ENCODE peak calls at places on chromosomes 16 and 17, in four cellular contexts. K is epithelial cell of proximal tubule, H is HFFc6, Z is OCI-LY7. O is an unnamed sample.

GRCh38 chr17:66662496-66662895 is 172.4 kb upstream of the CACNG5 start:
- DNase-seq in Z (no peak), K (no peak), H (no peak), O (no peak)

GRCh38 chr16:81318711-81319110 is 3.9 kb downstream of the GAN start:
- DNase-seq in Z (no peak), K (no peak), H (no peak), O (no peak)

GRCh38 chr17:57874434-57875108 is 24.7 kb upstream of the MRPS23 start:
- DNase-seq in H (peak), Z (no peak), K (no peak), O (no peak)

GRCh38 chr16:82603784-82604411 is 22.9 kb upstream of the CDH13 start:
- DNase-seq in K (peak), H (peak), Z (peak), O (no peak)

GRCh38 chr17:73292031-73292531 is 19.7 kb downstream of the CDC42EP4 start:
- DNase-seq in Z (no peak), H (peak), K (peak), O (no peak)

GRCh38 chr17:7834554-7834890 is 505 bp downstream of the KDM6B start:
- DNase-seq in H (no peak), Z (no peak), K (no peak), O (no peak)

GRCh38 chr17:29066053-29066452 is 23.1 kb downstream of the PIPOX start:
- DNase-seq in Z (no peak), H (no peak), K (no peak), O (no peak)

GRCh38 chr17:45790296-45790922 is 6.3 kb downstream of the CRHR1 start:
- DNase-seq in H (no peak), Z (no peak), K (no peak), O (no peak)

GRCh38 chr17:81910840-81911276 is 341 bp downstream of the PCYT2 start:
- DNase-seq in Z (no peak), H (no peak), K (no peak), O (no peak)

GRCh38 chr16:88633684-88634140 is 4.7 kb upstream of the IL17C start:
- DNase-seq in K (no peak), H (no peak), Z (peak), O (peak)

GRCh38 chr16:84110527-84110926 is 6.2 kb downstream of the MBTPS1 start:
- DNase-seq in Z (no peak), K (no peak), H (no peak), O (no peak)

GRCh38 chr16:12081048-12081404 is 104.5 kb downstream of the SNX29 start:
- DNase-seq in H (no peak), K (no peak), Z (no peak), O (no peak)

GRCh38 chr16:75494696-75495601 is at the start of gene CHST6:
- DNase-seq in K (no peak), Z (no peak), H (no peak), O (peak)

GRCh38 chr16:67082100-67082499 is 27.6 kb upstream of the PHAF1 start:
- DNase-seq in Z (no peak), K (no peak), H (no peak), O (no peak)

GRCh38 chr16:75197522-75198134 is 9.3 kb downstream of the CTRB2 start:
- DNase-seq in K (no peak), Z (no peak), H (no peak), O (no peak)

GRCh38 chr16:85205747-85206471 is 93.6 kb upstream of the CIBAR2 start:
- DNase-seq in Z (no peak), H (no peak), K (no peak), O (no peak)

GRCh38 chr16:57801098-57801855 is 1.0 kb downstream of the KIFC3 start:
- DNase-seq in Z (no peak), K (no peak), H (peak), O (no peak)

GRCh38 chr17:63150994-63151464 is 185.0 kb downstream of the TANC2 start:
- DNase-seq in K (no peak), Z (no peak), H (peak), O (no peak)

GRCh38 chr16:1950559-1950958 is 3.9 kb downstream of the RPL3L start:
- DNase-seq in H (no peak), K (no peak), Z (no peak), O (no peak)

GRCh38 chr17:6374271-6374691 is 60.6 kb downstream of the AIPL1 start:
- DNase-seq in Z (no peak), H (no peak), K (no peak), O (no peak)

GRCh38 chr16:27639588-27640276 is 89.8 kb downstream of the KATNIP start:
- DNase-seq in H (peak), Z (peak), K (no peak), O (peak)

GRCh38 chr16:3074860-3075545 is 9.6 kb downstream of the IL32 start:
- DNase-seq in H (no peak), Z (peak), K (no peak), O (peak)

GRCh38 chr16:31043898-31044481 is 10.6 kb downstream of the STX4 start:
- DNase-seq in H (no peak), Z (no peak), K (no peak), O (no peak)

GRCh38 chr16:88854306-88855111 is 2.2 kb downstream of the GALNS start:
- DNase-seq in K (no peak), H (no peak), Z (peak), O (peak)

GRCh38 chr16:85130707-85131028 is 18.4 kb upstream of the CIBAR2 start:
- DNase-seq in H (no peak), Z (no peak), K (no peak), O (no peak)

GRCh38 chr17:49987681-49988441 is 7.2 kb downstream of the DLX3 start:
- DNase-seq in K (no peak), H (peak), Z (no peak), O (no peak)

GRCh38 chr16:29805232-29806095 is 865 bp upstream of the MAZ start:
- DNase-seq in Z (peak), K (no peak), H (peak), O (peak)

GRCh38 chr16:84836967-84837366 is 17.2 kb downstream of the CRISPLD2 start:
- DNase-seq in Z (no peak), K (no peak), H (no peak), O (no peak)

GRCh38 chr17:15882058-15882720 is 62.7 kb upstream of the ADORA2B start:
- DNase-seq in H (no peak), K (no peak), Z (no peak), O (no peak)
- TF ChIP-seq CTCF in H (peak), K (peak), Z (no peak), O (no peak)

DNA sequence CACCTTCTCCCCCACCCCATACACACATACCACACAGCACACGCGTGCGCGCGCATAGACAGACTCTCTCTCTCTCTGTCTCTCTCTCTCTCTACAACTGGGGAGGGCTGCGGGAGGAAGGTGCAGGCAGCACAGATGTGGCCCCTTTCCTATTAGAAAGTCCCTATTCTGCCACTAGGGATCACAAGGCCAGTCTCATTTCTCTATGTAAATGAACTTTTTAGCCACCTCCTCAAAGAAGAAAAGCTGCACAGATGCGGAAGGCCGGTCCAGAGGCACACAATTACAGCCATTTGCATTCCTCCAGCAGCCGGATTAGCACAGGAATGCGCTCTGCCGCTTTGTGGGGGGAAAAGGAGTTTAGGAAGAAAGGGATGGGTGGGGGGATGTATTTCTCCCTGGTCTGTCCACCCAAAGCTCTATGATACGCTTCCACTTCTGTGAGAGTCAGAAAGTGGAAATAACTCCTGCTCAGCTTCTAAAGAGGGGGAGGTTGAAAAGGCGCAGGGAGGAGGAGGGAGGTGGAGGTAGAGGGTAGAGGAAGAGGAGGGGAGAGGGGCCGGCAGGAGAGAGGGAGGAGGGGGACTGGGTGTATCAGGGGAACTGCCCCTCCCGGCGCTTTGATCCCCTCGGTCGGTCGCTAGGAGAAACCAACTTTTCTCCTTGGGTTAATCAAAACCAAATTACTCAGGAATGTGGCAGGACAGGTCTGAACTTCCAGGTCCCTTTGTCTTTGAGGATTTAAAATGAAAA is 11.7 kb downstream of the ZFHX3 start:
- DNase-seq in Z (no peak), H (no peak), K (no peak), O (peak)
- TF ChIP-seq CTCF in Z (no peak), H (no peak), K (no peak), O (no peak)

DNA sequence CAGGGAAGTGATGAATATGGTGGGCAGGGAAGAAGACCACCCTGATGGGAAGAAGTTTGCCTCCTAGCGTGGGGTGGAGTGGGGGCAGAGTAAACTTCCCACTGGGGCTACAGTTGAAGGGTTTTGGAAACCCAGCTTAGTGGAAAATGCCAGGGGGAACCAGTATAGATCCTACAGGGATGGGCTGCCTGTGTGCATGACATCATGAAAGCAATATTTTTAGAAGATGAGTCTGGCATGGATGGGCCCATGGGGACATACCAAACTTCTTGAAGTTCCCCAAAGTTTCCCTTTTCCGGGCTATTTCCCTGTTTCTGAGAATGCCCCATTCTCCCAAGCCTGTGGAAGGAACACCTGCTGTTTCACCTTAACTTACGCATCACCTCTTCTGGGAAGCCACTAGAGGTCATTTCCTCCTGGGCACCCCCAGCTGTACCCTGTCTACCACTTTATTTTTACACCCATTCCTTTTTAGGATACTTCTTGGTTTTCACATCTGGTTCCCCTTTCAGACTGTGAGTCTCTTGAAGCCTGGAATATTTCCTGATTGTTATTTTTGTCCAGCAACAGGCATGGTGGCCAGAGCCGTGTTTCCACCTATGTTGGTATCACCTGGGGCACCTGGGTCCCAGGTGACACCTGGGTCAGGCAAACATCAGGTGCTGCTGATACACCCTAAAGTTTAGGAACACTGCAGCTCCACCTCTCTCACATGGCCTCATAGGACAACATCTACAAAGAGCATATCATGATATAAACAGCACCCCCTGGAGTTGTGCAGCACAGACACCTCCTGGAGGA is 9.8 kb downstream of the SOCS3 start:
- DNase-seq in H (no peak), Z (no peak), K (no peak), O (no peak)
- TF ChIP-seq CTCF in H (peak), Z (peak), K (peak), O (no peak)

DNA sequence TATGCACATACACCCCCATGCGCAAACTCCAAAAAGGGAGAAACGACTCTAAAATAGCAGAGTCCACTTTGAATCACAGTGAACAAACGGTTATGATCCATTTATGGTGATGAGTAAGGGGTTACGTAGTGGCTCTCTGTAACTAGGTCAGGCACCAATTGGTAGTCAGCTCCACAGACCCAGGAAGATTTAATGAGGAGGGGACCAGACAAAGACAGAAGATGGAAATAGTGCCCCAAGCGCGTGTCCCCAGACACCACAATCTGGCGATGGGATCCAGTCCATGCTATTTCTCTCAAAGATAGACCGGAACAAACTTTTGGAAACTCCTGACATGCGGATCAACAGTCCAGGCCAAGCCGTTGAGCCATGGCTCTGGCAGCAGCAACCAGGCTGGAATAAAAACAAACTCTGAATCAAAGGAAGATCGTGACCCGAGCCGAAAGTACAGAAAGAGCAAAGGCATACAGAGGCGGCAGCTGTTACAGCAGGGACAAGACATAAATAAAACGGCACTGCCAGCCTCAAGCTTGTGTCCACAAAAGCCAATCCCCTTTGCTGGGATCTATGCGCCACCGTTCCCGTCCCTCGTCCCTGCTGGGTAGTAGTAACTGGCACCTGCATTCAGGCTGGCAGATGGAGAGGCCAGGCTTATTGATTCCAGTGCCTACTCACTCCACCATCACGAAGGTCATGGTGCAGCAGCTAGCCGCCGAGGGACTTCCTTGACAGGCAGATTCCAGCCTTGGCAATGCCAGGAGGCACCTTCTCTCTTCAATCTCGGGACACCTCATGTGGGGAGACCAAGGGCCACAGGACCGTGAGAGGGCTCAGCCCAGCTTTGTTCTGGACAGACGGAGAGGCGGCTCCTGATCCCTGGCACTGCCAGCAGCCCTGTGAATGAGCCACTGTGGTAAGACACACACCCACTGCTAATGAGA is 50.2 kb downstream of the CDH11 start:
- DNase-seq in H (peak), K (no peak), Z (no peak), O (no peak)
- TF ChIP-seq CTCF in H (no peak), K (no peak), Z (no peak), O (no peak)

GRCh38 chr17:44071772-44072171 is 1.2 kb downstream of the G6PC3 start:
- DNase-seq in K (no peak), H (no peak), Z (no peak), O (no peak)

GRCh38 chr17:44071198-44071520 is 624 bp downstream of the G6PC3 start:
- DNase-seq in Z (no peak), H (no peak), K (no peak), O (no peak)

GRCh38 chr17:44067547-44067945 is 1.1 kb upstream of the LSM12 start:
- DNase-seq in K (no peak), Z (no peak), H (no peak), O (no peak)

GRCh38 chr17:44069974-44070454 is 521 bp upstream of the G6PC3 start:
- DNase-seq in Z (peak), H (peak), K (no peak), O (no peak)

DNA sequence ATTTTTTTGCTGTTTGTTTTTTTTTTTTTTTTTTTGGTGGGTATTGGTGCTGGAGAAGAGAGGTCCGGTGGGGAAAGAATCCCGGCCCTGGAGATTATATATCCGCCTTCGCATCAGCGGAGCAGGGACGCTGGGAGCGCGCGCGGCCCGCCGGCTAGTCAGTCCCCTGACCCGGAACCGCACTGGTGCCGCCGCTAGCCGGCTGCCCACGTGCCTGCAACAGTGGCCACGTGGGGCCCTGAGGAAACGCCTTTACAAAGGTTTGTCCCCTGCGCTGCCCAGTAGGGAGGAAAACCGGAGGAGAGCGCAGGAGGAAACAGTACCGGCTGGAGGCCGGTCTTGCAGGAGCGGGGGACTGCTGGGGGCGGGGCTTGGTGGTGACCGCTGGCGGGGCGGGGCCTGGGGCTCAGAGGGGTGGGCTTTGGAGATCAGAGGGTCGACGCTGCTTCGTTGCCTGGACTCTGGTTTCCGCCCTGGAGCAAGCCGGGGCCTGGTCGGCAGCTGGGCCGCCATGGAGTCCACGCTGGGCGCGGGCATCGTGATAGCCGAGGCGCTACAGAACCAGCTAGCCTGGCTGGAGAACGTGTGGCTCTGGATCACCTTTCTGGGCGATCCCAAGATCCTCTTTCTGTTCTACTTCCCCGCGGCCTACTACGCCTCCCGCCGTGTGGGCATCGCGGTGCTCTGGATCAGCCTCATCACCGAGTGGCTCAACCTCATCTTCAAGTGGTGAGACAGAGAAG is at the start of gene G6PC3:
- DNase-seq in H (peak), Z (peak), K (peak), O (peak)
- TF ChIP-seq CTCF in H (peak), Z (no peak), K (no peak), O (no peak)

DNA sequence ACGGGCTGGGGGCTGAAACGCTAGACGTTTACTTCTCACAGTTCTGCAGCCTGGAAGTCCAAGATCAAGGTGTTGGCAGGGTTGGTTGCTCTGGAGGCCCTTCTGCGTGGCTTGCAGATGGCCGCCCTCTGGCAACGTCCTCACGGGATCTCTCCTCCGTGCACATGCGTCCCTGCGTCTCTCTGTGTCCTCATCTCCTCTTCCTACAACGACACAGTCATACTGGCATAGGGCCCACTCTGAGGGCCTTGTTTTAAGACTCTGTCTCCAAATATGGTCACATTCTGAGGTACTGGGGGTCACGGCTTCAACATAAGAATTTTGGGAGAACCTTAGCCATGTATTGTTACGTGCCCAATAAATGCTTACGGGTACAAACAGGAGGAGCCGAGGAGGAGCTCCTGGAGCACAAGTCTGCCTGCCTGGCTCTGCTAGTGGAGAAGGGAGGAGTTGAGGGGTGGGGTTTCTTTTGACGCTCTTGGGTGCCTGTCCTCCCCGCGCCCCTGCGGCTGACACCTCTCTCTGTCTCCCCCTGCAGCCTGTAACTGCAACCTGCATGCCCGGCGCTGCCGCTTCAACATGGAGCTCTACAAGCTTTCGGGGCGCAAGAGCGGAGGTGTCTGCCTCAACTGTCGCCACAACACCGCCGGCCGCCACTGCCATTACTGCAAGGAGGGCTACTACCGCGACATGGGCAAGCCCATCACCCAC is 141.1 kb downstream of the NTN1 start:
- DNase-seq in H (no peak), K (no peak), Z (no peak), O (no peak)
- TF ChIP-seq CTCF in H (no peak), K (no peak), Z (peak), O (no peak)

GRCh38 chr17:5198472-5198871 is 6.8 kb upstream of the ZNF594 start:
- DNase-seq in K (no peak), H (no peak), Z (peak), O (no peak)
- TF ChIP-seq CTCF in K (no peak), H (no peak), Z (no peak), O (no peak)

O was measured in GM13976.